ENCODE peak calls at places on chromosomes 5 and 9, in four cellular contexts. T, G, I and S are unnamed samples.

GRCh38 chr9:27385606-27386005 is 88.7 kb upstream of the EQTN start:
- DNase-seq in I (no peak), G (no peak), T (no peak), S (no peak)

GRCh38 chr9:71830131-71830530 is 61.8 kb upstream of the CEMIP2 start:
- DNase-seq in I (no peak), G (no peak), T (no peak), S (no peak)

GRCh38 chr5:126508962-126509279 is 85.7 kb downstream of the GRAMD2B start:
- DNase-seq in T (peak; percentile 68), G (no peak), I (no peak), S (no peak)

GRCh38 chr5:175850165-175850845 is 21.1 kb upstream of the CPLX2 start:
- DNase-seq in T (no peak), G (no peak), I (no peak), S (no peak)

GRCh38 chr5:85545129-85545528 is 1072.6 kb upstream of the COX7C start:
- DNase-seq in G (no peak), T (no peak), I (no peak), S (no peak)

GRCh38 chr9:98775831-98776441 is 20.4 kb downstream of the ANKS6 start:
- DNase-seq in G (no peak), T (no peak), I (peak; percentile 34), S (no peak)

GRCh38 chr9:5186416-5187169 is 1.2 kb upstream of the INSL6 start:
- DNase-seq in I (peak; percentile 55), T (no peak), G (peak; percentile 29), S (peak; percentile 71)

GRCh38 chr9:125912667-125913066 is 165.5 kb downstream of the PBX3 start:
- DNase-seq in G (no peak), I (no peak), T (no peak), S (no peak)

GRCh38 chr9:73380411-73380810 is 228.7 kb downstream of the ANXA1 start:
- DNase-seq in I (no peak), G (no peak), T (no peak), S (no peak)

GRCh38 chr5:15254607-15255006 is 245.4 kb upstream of the FBXL7 start:
- DNase-seq in T (no peak), G (no peak), I (no peak), S (no peak)

GRCh38 chr9:95434116-95435073 is 82.4 kb downstream of the PTCH1 start:
- DNase-seq in T (no peak), I (no peak), G (no peak), S (no peak)

GRCh38 chr9:124279531-124280175 is 21.9 kb downstream of the NEK6 start:
- DNase-seq in I (no peak), T (no peak), G (no peak), S (no peak)

GRCh38 chr5:134920848-134921575 is 16.1 kb downstream of the PCBD2 start:
- DNase-seq in I (no peak), T (no peak), G (no peak), S (no peak)

GRCh38 chr9:4837768-4838546 is 45.2 kb downstream of the RCL1 start:
- DNase-seq in I (no peak), T (no peak), G (no peak), S (no peak)

GRCh38 chr9:10479172-10479571 is 133.6 kb downstream of the PTPRD start:
- DNase-seq in T (no peak), I (no peak), G (no peak), S (no peak)

GRCh38 chr5:37248387-37248969 is 698 bp downstream of the CPLANE1 start:
- DNase-seq in T (no peak), G (no peak), I (no peak), S (no peak)

GRCh38 chr5:171913987-171914273 is 92.5 kb downstream of the FBXW11 start:
- DNase-seq in I (no peak), T (no peak), G (no peak), S (no peak)

GRCh38 chr9:38339087-38339486 is 53.4 kb upstream of the ALDH1B1 start:
- DNase-seq in T (no peak), I (no peak), G (no peak), S (peak; percentile 50)

GRCh38 chr9:134605969-134606363 is 35.6 kb upstream of the COL5A1 start:
- DNase-seq in T (no peak), G (no peak), I (peak; percentile 5), S (no peak)

GRCh38 chr5:59136575-59136974 is 553.7 kb downstream of the RAB3C start:
- DNase-seq in I (no peak), G (no peak), T (no peak), S (no peak)

GRCh38 chr5:59142138-59142537 is 559.3 kb downstream of the RAB3C start:
- DNase-seq in G (no peak), I (no peak), T (no peak), S (no peak)

GRCh38 chr5:59139695-59140094 is 556.8 kb downstream of the RAB3C start:
- DNase-seq in G (no peak), T (no peak), I (no peak), S (no peak)

GRCh38 chr5:59140133-59140532 is 557.3 kb downstream of the RAB3C start:
- DNase-seq in I (no peak), G (no peak), T (no peak), S (no peak)

DNA sequence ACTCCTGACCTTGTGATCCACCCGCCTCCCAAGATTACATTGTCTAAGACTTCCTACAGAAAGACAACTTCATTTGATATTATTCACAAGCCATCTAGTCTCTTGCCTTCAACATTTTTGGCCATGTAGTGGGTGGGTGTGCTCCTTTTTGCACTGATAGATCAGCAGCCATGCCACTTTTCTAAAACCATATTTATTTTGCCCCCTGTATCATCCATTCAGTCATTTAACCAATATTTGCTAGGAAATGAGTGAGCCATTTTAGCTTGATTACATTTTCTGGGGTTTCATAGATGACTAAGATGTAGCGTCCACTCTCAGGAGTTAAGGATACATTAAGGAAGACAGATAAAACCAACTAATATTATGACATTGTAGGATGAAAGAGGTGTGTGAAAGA is 555.6 kb downstream of the RAB3C start:
- DNase-seq in I (no peak), T (no peak), G (no peak), S (no peak)
- H3K4me1 ChIP-seq in I (no peaks in the 10 kb centered on the region), T (no peaks in the 10 kb centered on the region), G (peaks cover 5% of the 10 kb centered on the region), S (peaks cover 2% of the 10 kb centered on the region)

GRCh38 chr9:34594177-34594576 is 4.7 kb upstream of the CNTFR start:
- DNase-seq in I (no peak), G (no peak), T (peak; percentile 75), S (no peak)

GRCh38 chr9:34591091-34591910 is 1.8 kb upstream of the CNTFR start:
- DNase-seq in T (peak; percentile 88), G (peak; percentile 89), I (peak; percentile 89), S (peak; percentile 96)

GRCh38 chr9:34590376-34591090 is 1.0 kb upstream of the CNTFR start:
- DNase-seq in T (no peak), G (peak; percentile 33), I (peak; percentile 65), S (peak; percentile 67)

GRCh38 chr9:34591911-34592866 is 2.7 kb upstream of the CNTFR start:
- DNase-seq in I (no peak), G (no peak), T (no peak), S (peak; percentile 51)

DNA sequence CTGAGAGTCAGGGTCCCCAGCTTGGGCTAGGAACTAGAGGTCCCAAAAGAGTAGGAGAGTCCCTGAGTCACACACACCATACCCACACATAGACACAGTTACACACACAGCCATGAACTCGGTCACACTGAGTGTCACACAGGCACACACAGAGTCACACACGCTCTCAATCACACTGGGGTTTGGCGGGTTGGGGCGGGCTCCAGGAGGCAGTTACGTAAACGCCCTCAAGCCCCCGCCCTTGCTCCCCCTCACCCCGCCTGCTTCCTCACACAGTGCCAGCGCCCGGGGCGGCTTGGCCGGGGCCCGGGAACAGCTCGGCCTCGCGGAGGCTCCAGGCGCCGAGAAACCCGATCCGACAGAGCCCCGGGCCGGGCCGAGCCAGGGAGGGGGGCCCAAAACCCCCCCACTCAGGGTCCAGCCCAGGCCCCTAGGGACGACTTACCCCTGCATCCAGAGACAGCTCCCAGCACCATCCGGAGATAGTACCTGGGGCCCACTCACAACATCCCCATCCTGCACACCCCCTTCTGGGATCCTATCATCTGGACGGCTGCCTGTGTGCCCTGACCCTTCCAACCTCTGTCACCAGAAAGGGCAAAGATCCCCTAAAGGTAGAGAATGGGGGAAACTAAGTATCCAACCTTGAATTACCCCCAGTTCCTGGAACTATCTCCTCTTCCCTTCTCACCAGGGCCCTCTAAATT is 3.5 kb upstream of the CNTFR start:
- DNase-seq in I (peak; percentile 45), T (peak; percentile 88), G (peak; percentile 77), S (peak; percentile 97)
- H3K27ac ChIP-seq in I (no peak overlapping the region), T (peak overlapping the region; percentile 61), G (peak overlapping the region; percentile 20), S (peak overlapping the region; percentile 57)

GRCh38 chr9:136141716-136142415 is 23.2 kb upstream of the TMEM250 start:
- DNase-seq in I (no peak), G (no peak), T (no peak), S (peak; percentile 17)
- H3K27me3 ChIP-seq in I (peaks cover 6% of the 10 kb centered on the region), G (peaks cover 40% of the 10 kb centered on the region), T (no peaks in the 10 kb centered on the region), S (no peaks in the 10 kb centered on the region)

GRCh38 chr5:132457371-132458225 is 33.0 kb downstream of the IRF1 start:
- DNase-seq in I (no peak), G (no peak), T (no peak), S (no peak)

GRCh38 chr5:132458651-132459030 is 31.9 kb downstream of the IRF1 start:
- DNase-seq in I (no peak), T (no peak), G (no peak), S (no peak)

GRCh38 chr5:132459031-132459982 is 31.3 kb downstream of the IRF1 start:
- DNase-seq in I (no peak), T (no peak), G (no peak), S (no peak)

GRCh38 chr5:132456553-132457361 is 33.8 kb downstream of the IRF1 start:
- DNase-seq in G (peak; percentile 56), T (no peak), I (no peak), S (peak; percentile 68)

GRCh38 chr5:132458226-132458560 is 32.4 kb downstream of the IRF1 start:
- DNase-seq in I (no peak), T (no peak), G (no peak), S (no peak)
- H3K4me1 ChIP-seq in I (peaks cover 42% of the 10 kb centered on the region), T (no peaks in the 10 kb centered on the region), G (peaks cover 66% of the 10 kb centered on the region), S (peaks cover 23% of the 10 kb centered on the region)

GRCh38 chr9:80649496-80649895 is 1039.9 kb downstream of the TLE1 start:
- DNase-seq in I (no peak), T (no peak), G (no peak), S (peak; percentile 16)
- H3K27ac ChIP-seq in I (no peak overlapping the region), T (no peak overlapping the region), G (peak overlapping the region; percentile 47), S (no peak overlapping the region)